ENCODE peak calls at places on chromosomes 6 and 20, in six cellular contexts. M is IMR-90, W is tibial nerve, B is gastrocnemius medialis, G is lower leg skin, K is GM12892. C is an unnamed sample.

GRCh38 chr20:23350855-23351838 is 556 bp downstream of the NXT1 start:
- DNase-seq in M (peak; percentile 45), B (peak; percentile 33), W (peak; percentile 27), K (no peak), G (peak; percentile 49), C (peak; percentile 78)

GRCh38 chr6:56549014-56549413 is 93.7 kb downstream of the DST start:
- DNase-seq in M (no peak), K (no peak), B (no peak), G (no peak), W (no peak), C (no peak)

GRCh38 chr6:82248233-82248735 is 740 bp upstream of the IBTK start:
- DNase-seq in M (peak; percentile 65), K (peak; percentile 11), G (no peak), B (no peak), W (no peak), C (no peak)

GRCh38 chr6:160990847-160991410 is 640 bp upstream of the MAP3K4 start:
- DNase-seq in M (peak; percentile 13), B (no peak), K (no peak), W (no peak), G (no peak), C (no peak)

GRCh38 chr6:125046107-125046925 is 84.1 kb downstream of the RNF217 start:
- DNase-seq in W (no peak), M (no peak), G (peak; percentile 85), K (no peak), B (no peak), C (no peak)

GRCh38 chr6:73503027-73503772 is 17.6 kb downstream of the EEF1A1 start:
- DNase-seq in B (no peak), M (no peak), K (no peak), W (no peak), G (no peak), C (no peak)

GRCh38 chr20:40991181-40991889 is 37.3 kb upstream of the TOP1 start:
- DNase-seq in B (no peak), M (no peak), W (no peak), G (no peak), K (peak; percentile 68), C (peak; percentile 82)

GRCh38 chr6:4610256-4610655 is 165.9 kb upstream of the CDYL start:
- DNase-seq in B (peak; percentile 31), M (peak; percentile 77), W (no peak), K (no peak), G (peak; percentile 73), C (no peak)

GRCh38 chr6:107293421-107293820 is 165.9 kb downstream of the PDSS2 start:
- DNase-seq in W (no peak), B (no peak), K (no peak), G (no peak), M (no peak), C (no peak)

GRCh38 chr20:38664284-38664683 is 60.0 kb upstream of the SLC32A1 start:
- DNase-seq in M (no peak), W (no peak), G (no peak), K (no peak), B (no peak), C (no peak)

GRCh38 chr6:165618241-165618640 is 44.8 kb downstream of the PDE10A start:
- DNase-seq in M (peak; percentile 41), W (no peak), K (no peak), G (no peak), B (no peak), C (no peak)

GRCh38 chr20:35002426-35003210 is 47.0 kb downstream of the MYH7B start:
- DNase-seq in W (no peak), G (no peak), B (no peak), M (no peak), K (peak; percentile 14), C (no peak)

GRCh38 chr6:167589615-167589940 is 237.1 kb upstream of the AFDN start:
- DNase-seq in M (no peak), B (no peak), K (no peak), G (no peak), W (no peak), C (no peak)

GRCh38 chr20:64164123-64164836 is at the start of gene MYT1:
- DNase-seq in B (no peak), G (no peak), M (no peak), W (no peak), K (no peak), C (no peak)

GRCh38 chr20:45014671-45015415 is 48.5 kb downstream of the STK4 start:
- DNase-seq in K (no peak), M (peak; percentile 12), W (no peak), B (no peak), G (no peak), C (no peak)

GRCh38 chr20:51440589-51440988 is 101.9 kb downstream of the NFATC2 start:
- DNase-seq in W (no peak), B (no peak), M (no peak), G (no peak), K (peak; percentile 40), C (peak; percentile 72)

GRCh38 chr6:156449569-156449968 is 327.6 kb upstream of the ARID1B start:
- DNase-seq in B (no peak), G (no peak), W (no peak), K (no peak), M (no peak), C (no peak)

GRCh38 chr20:5471368-5471767 is 154.6 kb upstream of the PROKR2 start:
- DNase-seq in W (no peak), G (no peak), K (no peak), B (no peak), M (no peak), C (no peak)

GRCh38 chr20:61771805-61772350 is 293.8 kb downstream of the TAF4 start:
- DNase-seq in W (no peak), B (no peak), K (no peak), G (no peak), M (no peak), C (no peak)

GRCh38 chr6:125790403-125791150 is at the start of gene NCOA7:
- DNase-seq in B (peak; percentile 67), K (peak; percentile 71), G (peak; percentile 82), W (peak; percentile 73), M (peak; percentile 67), C (peak; percentile 90)

GRCh38 chr6:8245736-8246135 is 143.4 kb upstream of the EEF1E1 start:
- DNase-seq in B (no peak), G (no peak), M (no peak), W (no peak), K (no peak), C (no peak)

GRCh38 chr6:44304282-44305199 is 8.6 kb downstream of the AARS2 start:
- DNase-seq in B (no peak), K (peak; percentile 62), G (no peak), M (peak; percentile 35), W (no peak), C (peak; percentile 54)

GRCh38 chr6:31829633-31830492 is 2.3 kb downstream of the HSPA1B start:
- DNase-seq in B (no peak), M (peak; percentile 56), W (no peak), G (no peak), K (no peak), C (no peak)
- TF ChIP-seq POLR2A in B (no peak), M (no peak), W (no peak), G (no peak), K (no peak), C (no peak)

DNA sequence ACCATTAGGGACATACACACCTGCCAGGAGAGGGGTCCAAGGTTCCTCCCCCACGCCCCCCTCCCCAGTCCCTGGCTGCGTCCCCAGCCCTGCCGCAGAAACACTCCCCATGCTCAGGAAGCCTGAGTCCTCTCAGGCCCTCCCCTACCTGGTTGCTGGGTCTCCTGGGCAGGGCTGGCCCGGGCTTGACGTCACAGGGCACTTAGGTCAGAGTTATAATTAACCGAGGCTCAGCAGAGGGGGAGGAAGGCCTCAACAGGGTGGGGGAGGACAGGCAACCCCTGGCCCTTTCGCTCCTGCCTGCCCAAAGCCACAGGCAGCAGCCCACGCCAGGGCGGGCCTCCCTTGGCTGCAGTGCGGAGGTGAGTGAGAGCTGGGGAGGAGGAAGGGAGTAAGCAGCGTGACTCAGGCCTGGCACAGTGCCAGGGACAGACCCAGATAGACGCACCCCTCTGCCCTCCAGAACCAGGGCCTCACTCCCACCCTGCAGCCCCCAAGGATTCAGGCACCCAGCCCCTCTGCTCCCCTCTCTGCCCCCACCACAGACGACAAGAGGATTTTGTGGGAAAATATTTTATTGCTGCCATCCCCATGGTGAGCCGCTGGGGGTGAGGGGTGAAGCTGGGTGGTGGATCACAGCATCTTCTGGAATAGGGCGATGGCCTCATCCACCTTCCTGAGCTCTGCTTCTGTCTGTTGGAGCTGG is at the start of gene VWA7:
- DNase-seq in W (no peak), M (peak; percentile 70), G (peak; percentile 52), K (peak; percentile 85), B (peak; percentile 45), C (peak; percentile 85)
- TF ChIP-seq POLR2A in W (no peak), M (no peak), G (no peak), K (peak; percentile 23), B (no peak), C (peak; percentile 68)

DNA sequence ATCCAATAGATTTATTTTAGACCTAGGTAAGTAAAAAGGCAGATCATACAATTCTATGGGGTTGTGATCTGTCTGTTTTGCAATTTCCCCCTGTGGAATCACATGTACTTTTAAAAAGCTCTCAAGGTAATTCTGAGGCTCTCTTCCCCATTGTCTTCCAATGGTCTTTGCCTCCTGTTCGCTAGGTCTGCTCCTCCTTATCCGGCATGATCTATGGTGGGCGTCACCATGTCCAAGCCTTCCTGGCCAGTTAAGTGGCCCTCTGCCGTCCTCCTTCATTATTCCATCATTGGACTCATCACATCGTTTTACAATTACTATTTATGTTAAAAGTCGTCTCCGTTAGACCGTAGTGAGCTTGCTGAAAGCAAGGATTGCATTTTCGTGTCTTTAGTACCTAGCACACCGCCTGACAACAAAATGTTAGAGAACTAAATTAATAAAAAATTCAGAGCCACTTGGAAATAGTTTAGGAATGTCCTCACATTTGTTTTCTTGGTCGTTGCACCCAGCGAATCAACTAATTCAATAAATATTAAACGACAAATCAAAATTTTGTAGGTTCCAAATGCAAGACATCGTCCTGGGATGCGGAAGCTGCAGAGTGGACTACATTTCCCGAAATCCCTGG is 2.2 kb upstream of the STXBP5 start:
- DNase-seq in K (no peak), B (no peak), M (peak; percentile 21), W (no peak), G (no peak), C (peak; percentile 31)
- TF ChIP-seq POLR2A in K (no peak), B (no peak), M (no peak), W (no peak), G (no peak), C (no peak)

DNA sequence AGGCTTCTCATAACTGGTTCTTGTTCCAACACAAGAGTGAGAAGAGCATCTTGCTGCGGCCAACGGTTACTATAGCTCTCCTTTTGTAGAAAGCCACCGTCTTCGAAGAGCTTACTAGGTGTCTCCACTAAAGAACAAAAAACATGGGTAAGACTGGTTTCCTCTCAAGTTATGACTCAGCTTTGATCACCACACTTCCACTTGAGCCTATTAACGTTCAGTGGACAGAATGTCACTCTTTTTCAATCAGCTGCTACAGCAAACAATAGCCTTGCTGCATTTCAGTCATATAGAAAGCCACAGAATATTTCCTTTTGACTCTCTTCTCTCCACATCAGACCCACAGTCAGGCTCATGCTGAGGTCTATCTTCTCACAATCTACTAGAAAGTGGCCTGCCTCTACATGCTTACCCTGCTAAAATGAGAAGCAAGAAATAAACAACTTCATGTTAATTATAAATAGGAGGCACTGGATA is 243.5 kb upstream of the PREP start:
- DNase-seq in G (no peak), M (peak; percentile 13), B (no peak), K (no peak), W (no peak), C (peak; percentile 19)
- TF ChIP-seq POLR2A in G (no peak), M (no peak), B (no peak), K (no peak), W (no peak), C (no peak)